ENCODE peak calls at places on chromosomes 11 and 22, in nine cellular contexts. K is prostate gland, H is astrocyte of the spinal cord, L is mammary epithelial cell, A is endothelial cell of umbilical vein, F is transverse colon, B is right cardiac atrium, S is neural progenitor cell, Z is foreskin fibroblast. Y is an unnamed sample.

GRCh38 chr11:27052668-27053067 is 12.1 kb downstream of the BBOX1 start:
- DNase-seq in K (no peak), H (no peak), L (no peak), A (no peak), F (no peak), B (no peak), S (no peak), Z (no peak), Y (no peak)

GRCh38 chr11:74948546-74948897 is 369 bp downstream of the XRRA1 start:
- DNase-seq in K (no peak), H (no peak), L (no peak), A (no peak), F (no peak), B (no peak), S (no peak), Z (no peak), Y (no peak)

GRCh38 chr11:65445604-65446445 is 23.2 kb downstream of the NEAT1 start:
- DNase-seq in K (no peak), H (peak), L (no peak), A (peak), F (no peak), B (peak), S (no peak), Z (no peak), Y (no peak)

GRCh38 chr11:62921201-62921572 is at the start of gene CHRM1:
- DNase-seq in K (peak), H (no peak), L (no peak), A (no peak), F (peak), B (no peak), S (no peak), Z (no peak), Y (no peak)

GRCh38 chr11:128814856-128815705 is 52.0 kb downstream of the KCNJ1 start:
- DNase-seq in K (no peak), H (peak), L (peak), A (no peak), F (peak), B (peak), S (peak), Z (peak), Y (peak)

GRCh38 chr11:36065436-36065835 is 121.6 kb downstream of the LDLRAD3 start:
- DNase-seq in K (no peak), H (no peak), L (peak), A (no peak), F (no peak), B (no peak), S (no peak), Z (no peak), Y (peak)

GRCh38 chr11:67265633-67266423 is 445 bp upstream of the GRK2 start:
- DNase-seq in K (peak), H (no peak), L (peak), A (peak), F (peak), B (peak), S (peak), Z (peak), Y (no peak)

GRCh38 chr22:38506118-38506962 is at the start of gene DDX17:
- DNase-seq in K (peak), H (peak), L (peak), A (peak), F (peak), B (peak), S (peak), Z (peak), Y (peak)

GRCh38 chr11:71454470-71455113 is 1.6 kb downstream of the NADSYN1 start:
- DNase-seq in K (no peak), H (no peak), L (no peak), A (no peak), F (peak), B (no peak), S (no peak), Z (no peak), Y (no peak)

GRCh38 chr22:38718414-38718813 is 12.7 kb downstream of the GTPBP1 start:
- DNase-seq in K (peak), H (peak), L (peak), A (peak), F (peak), B (no peak), S (peak), Z (peak), Y (no peak)

GRCh38 chr11:45864041-45864440 is 16.8 kb downstream of the CRY2 start:
- DNase-seq in K (no peak), H (no peak), L (no peak), A (peak), F (no peak), B (no peak), S (no peak), Z (no peak), Y (no peak)

GRCh38 chr11:65016705-65017104 is 2.7 kb downstream of the ARL2 start:
- DNase-seq in K (no peak), H (no peak), L (no peak), A (no peak), F (no peak), B (peak), S (no peak), Z (no peak), Y (no peak)

GRCh38 chr11:96760815-96761214 is 371.0 kb downstream of the JRKL start:
- DNase-seq in K (no peak), H (no peak), L (no peak), A (no peak), F (no peak), B (no peak), S (no peak), Z (no peak), Y (no peak)

GRCh38 chr11:72807021-72807693 is 7.1 kb upstream of the ATG16L2 start:
- DNase-seq in K (no peak), H (peak), L (no peak), A (no peak), F (no peak), B (no peak), S (peak), Z (no peak), Y (no peak)

GRCh38 chr22:37659066-37659896 is 758 bp downstream of the PDXP start:
- DNase-seq in K (no peak), H (no peak), L (no peak), A (no peak), F (peak), B (no peak), S (no peak), Z (no peak), Y (no peak)

GRCh38 chr11:79044211-79044610 is 396.6 kb downstream of the TENM4 start:
- DNase-seq in K (no peak), H (no peak), L (no peak), A (no peak), F (no peak), B (no peak), S (no peak), Z (no peak), Y (no peak)

GRCh38 chr11:67354314-67355022 is 1.1 kb upstream of the POLD4 start:
- DNase-seq in K (no peak), H (peak), L (peak), A (peak), F (peak), B (peak), S (peak), Z (peak), Y (peak)

DNA sequence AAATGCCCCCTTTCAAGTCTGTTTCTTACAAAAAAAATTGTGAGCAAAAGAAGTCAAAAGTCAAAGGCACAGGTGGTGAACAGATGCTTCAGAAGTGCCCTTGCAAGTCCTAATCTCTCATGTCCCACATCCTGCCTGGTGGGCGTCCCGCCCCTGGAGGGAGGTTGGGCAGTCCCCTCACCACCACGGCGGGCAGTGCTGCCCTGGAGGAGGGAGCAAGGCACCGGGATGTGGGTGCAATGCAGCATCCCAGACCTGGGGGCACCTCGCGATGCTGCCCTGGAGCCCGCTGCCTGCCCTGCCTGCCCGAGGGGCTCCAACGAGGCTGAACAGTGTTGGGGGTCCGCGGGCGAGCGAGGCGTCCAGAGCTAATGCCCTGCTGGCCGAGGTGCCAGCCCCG is 15.9 kb downstream of the MRGPRG start:
- DNase-seq in K (no peak), H (no peak), L (no peak), A (no peak), F (peak), B (no peak), S (no peak), Z (no peak), Y (no peak)
- H3K4me3 ChIP-seq in K (no peak), H (no peak), L (no peak), A (no peak), F (no peak), B (no peak), S (peak), Z (no peak), Y (no peak)

GRCh38 chr11:100680070-100680469 is 7.0 kb upstream of the ARHGAP42 start:
- DNase-seq in K (no peak), H (peak), L (no peak), A (no peak), F (no peak), B (no peak), S (no peak), Z (no peak), Y (no peak)

GRCh38 chr11:100681064-100681502 is 6.0 kb upstream of the ARHGAP42 start:
- DNase-seq in K (peak), H (peak), L (peak), A (no peak), F (peak), B (peak), S (no peak), Z (peak), Y (no peak)

GRCh38 chr11:100684101-100685065 is 2.7 kb upstream of the ARHGAP42 start:
- DNase-seq in K (no peak), H (peak), L (peak), A (no peak), F (no peak), B (no peak), S (no peak), Z (no peak), Y (no peak)

GRCh38 chr11:100682247-100682969 is 4.7 kb upstream of the ARHGAP42 start:
- DNase-seq in K (no peak), H (peak), L (peak), A (peak), F (no peak), B (no peak), S (no peak), Z (peak), Y (no peak)

DNA sequence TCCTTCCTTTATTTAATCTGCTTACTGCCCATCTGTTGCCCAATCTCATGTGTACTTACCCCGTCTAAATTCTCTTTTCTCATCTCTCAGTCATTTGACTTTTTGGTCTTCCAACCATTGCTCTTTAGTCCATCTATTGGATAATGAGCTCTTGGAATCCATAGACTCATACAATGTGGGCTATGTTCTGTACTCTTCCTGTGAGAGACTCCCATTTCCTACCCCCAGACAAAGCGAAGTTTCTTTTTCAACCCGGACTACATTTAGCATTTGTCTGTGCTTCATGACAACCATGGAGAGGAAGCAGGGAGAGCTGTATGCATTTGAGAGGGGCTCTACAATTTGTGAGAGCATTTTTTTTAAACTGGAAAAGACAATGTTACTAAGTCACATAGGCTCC is 4.0 kb upstream of the ARHGAP42 start:
- DNase-seq in K (no peak), H (no peak), L (no peak), A (no peak), F (no peak), B (no peak), S (no peak), Z (no peak), Y (no peak)
- H3K4me3 ChIP-seq in K (no peak), H (no peak), L (no peak), A (no peak), F (no peak), B (no peak), S (no peak), Z (no peak), Y (no peak)

GRCh38 chr22:19523240-19524169 is 705 bp downstream of the CLDN5 start:
- DNase-seq in K (no peak), H (peak), L (peak), A (peak), F (no peak), B (no peak), S (peak), Z (peak), Y (no peak)

GRCh38 chr22:19525116-19525660 is 978 bp upstream of the CLDN5 start:
- DNase-seq in K (no peak), H (no peak), L (no peak), A (peak), F (no peak), B (peak), S (no peak), Z (no peak), Y (no peak)

GRCh38 chr22:19525666-19526065 is 1.5 kb upstream of the CLDN5 start:
- DNase-seq in K (no peak), H (no peak), L (no peak), A (no peak), F (no peak), B (no peak), S (no peak), Z (no peak), Y (no peak)

GRCh38 chr22:19522881-19523239 is 1.4 kb downstream of the CLDN5 start:
- DNase-seq in K (no peak), H (no peak), L (no peak), A (no peak), F (no peak), B (no peak), S (no peak), Z (no peak), Y (no peak)

GRCh38 chr22:19524170-19525115 is at the start of gene CLDN5:
- DNase-seq in K (no peak), H (peak), L (no peak), A (peak), F (no peak), B (no peak), S (peak), Z (peak), Y (no peak)
- H3K4me3 ChIP-seq in K (peak), H (peak), L (peak), A (peak), F (peak), B (peak), S (peak), Z (peak), Y (peak)

GRCh38 chr22:40342521-40342920 is 3.8 kb upstream of the ADSL start:
- DNase-seq in K (no peak), H (no peak), L (no peak), A (no peak), F (no peak), B (no peak), S (no peak), Z (no peak), Y (no peak)

GRCh38 chr22:40346178-40347064 is at the start of gene ADSL:
- DNase-seq in K (peak), H (peak), L (peak), A (peak), F (peak), B (peak), S (peak), Z (peak), Y (no peak)

GRCh38 chr22:40345801-40346177 is 511 bp upstream of the ADSL start:
- DNase-seq in K (no peak), H (no peak), L (peak), A (no peak), F (peak), B (peak), S (peak), Z (no peak), Y (no peak)

GRCh38 chr22:40347300-40347699 is 1.0 kb downstream of the ADSL start:
- DNase-seq in K (no peak), H (no peak), L (no peak), A (no peak), F (no peak), B (no peak), S (no peak), Z (no peak), Y (no peak)

GRCh38 chr22:40345271-40345670 is 1.0 kb upstream of the ADSL start:
- DNase-seq in K (no peak), H (peak), L (peak), A (no peak), F (peak), B (no peak), S (no peak), Z (peak), Y (no peak)
- H3K4me3 ChIP-seq in K (peak), H (peak), L (peak), A (peak), F (peak), B (peak), S (peak), Z (peak), Y (peak)

Y was measured in AG04449.